ENCODE peak calls at places on chromosomes 3 and 15, in four cellular contexts. Z is brain microvascular endothelial cell, P is transverse colon, H is AG04449. T is an unnamed sample.

GRCh38 chr3:82461049-82461889 is 699.8 kb upstream of the GBE1 start:
- DNase-seq in Z (no peak), P (no peak), H (no peak), T (no peak)

GRCh38 chr3:197398301-197398878 is 100.0 kb upstream of the DLG1 start:
- DNase-seq in Z (no peak), P (no peak), H (no peak), T (no peak)

GRCh38 chr3:20552605-20553275 is 366.7 kb upstream of the SGO1 start:
- DNase-seq in Z (no peak), P (no peak), H (no peak), T (no peak)

GRCh38 chr15:41832875-41833274 is 5.0 kb downstream of the JMJD7 start:
- DNase-seq in Z (no peak), P (peak; percentile 26), H (no peak), T (no peak)

GRCh38 chr3:31247850-31248618 is 284.7 kb upstream of the STT3B start:
- DNase-seq in Z (no peak), P (no peak), H (no peak), T (no peak)

GRCh38 chr3:147915057-147915456 is 505.9 kb downstream of the ZIC1 start:
- DNase-seq in Z (no peak), P (no peak), H (no peak), T (no peak)

GRCh38 chr15:72169921-72170611 is 27.5 kb downstream of the GRAMD2A start:
- DNase-seq in Z (no peak), P (peak; percentile 75), H (no peak), T (no peak)

GRCh38 chr3:100226712-100227429 is 33.9 kb upstream of the TBC1D23 start:
- DNase-seq in Z (peak; percentile 28), P (no peak), H (no peak), T (no peak)

GRCh38 chr15:33027636-33028035 is 166.9 kb downstream of the FMN1 start:
- DNase-seq in Z (no peak), P (no peak), H (no peak), T (no peak)

GRCh38 chr3:57910988-57911387 is 97.2 kb upstream of the FLNB start:
- DNase-seq in Z (peak; percentile 24), P (no peak), H (no peak), T (no peak)

GRCh38 chr3:22620498-22620897 is 582.6 kb upstream of the UBE2E2 start:
- DNase-seq in Z (no peak), P (no peak), H (no peak), T (no peak)

GRCh38 chr15:39188930-39189329 is 391.9 kb upstream of the THBS1 start:
- DNase-seq in Z (peak; percentile 82), P (no peak), H (peak; percentile 77), T (no peak)

GRCh38 chr3:4524423-4524769 is 31.2 kb downstream of the ITPR1 start:
- DNase-seq in Z (no peak), P (no peak), H (no peak), T (peak; percentile 61)

GRCh38 chr3:138974467-138974866 is 27.4 kb downstream of the FOXL2NB start:
- DNase-seq in Z (peak; percentile 22), P (no peak), H (no peak), T (no peak)

GRCh38 chr3:59655616-59656015 is 605.8 kb upstream of the CFAP20DC start:
- DNase-seq in Z (no peak), P (no peak), H (no peak), T (peak; percentile 26)

GRCh38 chr3:137222736-137223135 is 265.0 kb downstream of the IL20RB start:
- DNase-seq in Z (no peak), P (no peak), H (no peak), T (no peak)

GRCh38 chr15:84826369-84826823 is 9.2 kb downstream of the ALPK3 start:
- DNase-seq in Z (no peak), P (peak; percentile 50), H (no peak), T (no peak)

GRCh38 chr3:116852801-116853200 is 143.2 kb downstream of the TUSC7 start:
- DNase-seq in Z (no peak), P (no peak), H (no peak), T (no peak)

GRCh38 chr3:116848402-116848801 is 138.8 kb downstream of the TUSC7 start:
- DNase-seq in Z (no peak), P (no peak), H (no peak), T (no peak)

DNA sequence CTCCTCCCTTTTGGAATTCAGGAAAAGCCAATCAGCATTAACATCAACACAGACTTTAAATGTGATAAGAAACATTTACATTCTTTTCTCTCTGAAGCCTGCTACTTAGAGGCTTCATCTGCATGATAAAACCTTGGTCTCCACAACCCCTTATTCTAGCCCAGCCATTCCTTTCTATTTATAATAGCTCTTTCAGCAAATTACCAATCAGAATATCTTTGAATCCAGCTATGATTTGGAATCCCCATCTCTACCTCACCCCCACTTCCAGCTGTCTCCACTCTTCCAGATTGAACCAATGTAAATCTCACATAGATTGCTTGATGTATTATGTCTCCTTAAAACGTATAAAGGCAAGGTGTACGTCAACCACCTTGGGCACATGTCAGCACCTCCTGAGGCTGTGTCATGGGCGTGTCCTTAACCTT is 139.7 kb downstream of the TUSC7 start:
- DNase-seq in Z (no peak), P (no peak), H (no peak), T (no peak)
- TF ChIP-seq CTCF in Z (no peak), P (no peak), H (no peak), T (no peak)

GRCh38 chr3:142888099-142888483 is 792 bp downstream of the PCOLCE2 start:
- DNase-seq in Z (no peak), P (no peak), H (no peak), T (no peak)
- TF ChIP-seq CTCF in Z (peak; percentile 5), P (no peak), H (no peak), T (no peak)

GRCh38 chr3:158789592-158789991 is 12.3 kb upstream of the MFSD1 start:
- DNase-seq in Z (peak; percentile 83), P (peak; percentile 29), H (no peak), T (no peak)
- TF ChIP-seq CTCF in Z (peak; percentile 70), P (peak; percentile 40), H (peak; percentile 52), T (peak; percentile 47)

GRCh38 chr3:141280690-141281089 is 49.1 kb downstream of the PXYLP1 start:
- DNase-seq in Z (no peak), P (no peak), H (no peak), T (no peak)
- TF ChIP-seq CTCF in Z (no peak), P (no peak), H (no peak), T (no peak)

GRCh38 chr3:66452247-66453040 is 48.4 kb downstream of the LRIG1 start:
- DNase-seq in Z (no peak), P (no peak), H (no peak), T (no peak)
- TF ChIP-seq CTCF in Z (no peak), P (no peak), H (no peak), T (no peak)